ENCODE peak calls at places on chromosome 18, in four cellular contexts. Y is A549, D is SK-N-SH, R is HepG2. V is an unnamed sample.

GRCh38 chr18:366466-367053 is 98.7 kb upstream of the THOC1 start:
- DNase-seq in R (no peak), D (no peak), Y (no peak), V (no peak)

GRCh38 chr18:8526316-8526715 is 82.9 kb upstream of the RAB12 start:
- DNase-seq in Y (no peak), D (no peak), R (no peak), V (no peak)

GRCh38 chr18:72811047-72811446 is 56.7 kb downstream of the NETO1 start:
- DNase-seq in D (no peak), Y (no peak), R (no peak), V (no peak)

GRCh38 chr18:76252880-76253279 is 242.2 kb downstream of the ZNF516 start:
- DNase-seq in Y (peak), D (no peak), R (no peak), V (no peak)

GRCh38 chr18:28005164-28005563 is 171.8 kb downstream of the CDH2 start:
- DNase-seq in R (no peak), D (no peak), Y (no peak), V (no peak)

GRCh38 chr18:70826571-70826970 is 537.7 kb downstream of the SOCS6 start:
- DNase-seq in D (no peak), R (no peak), Y (no peak), V (no peak)

GRCh38 chr18:22180722-22181121 is 11.3 kb downstream of the GATA6 start:
- DNase-seq in R (no peak), Y (no peak), D (no peak), V (no peak)

GRCh38 chr18:63897072-63897471 is 9.6 kb downstream of the SERPINB2 start:
- DNase-seq in D (no peak), Y (no peak), R (no peak), V (no peak)

GRCh38 chr18:2971741-2972552 is 41.0 kb downstream of the LPIN2 start:
- DNase-seq in R (no peak), D (no peak), Y (no peak), V (peak)

GRCh38 chr18:34802938-34803337 is 92.8 kb downstream of the DTNA start:
- DNase-seq in D (no peak), R (no peak), Y (no peak), V (no peak)

GRCh38 chr18:3481696-3482210 is 31.8 kb downstream of the TGIF1 start:
- DNase-seq in R (peak), D (peak), Y (no peak), V (no peak)

GRCh38 chr18:24231773-24232735 is 93.2 kb downstream of the CABYR start:
- DNase-seq in D (no peak), R (no peak), Y (peak), V (no peak)

GRCh38 chr18:44514766-44515165 is 165.9 kb upstream of the SETBP1 start:
- DNase-seq in Y (no peak), D (no peak), R (no peak), V (no peak)

GRCh38 chr18:58394607-58395425 is 234.1 kb downstream of the ALPK2 start:
- DNase-seq in D (no peak), Y (no peak), R (no peak), V (no peak)

GRCh38 chr18:26763745-26764144 is 101.8 kb downstream of the AQP4 start:
- DNase-seq in D (no peak), Y (no peak), R (no peak), V (no peak)

GRCh38 chr18:69484699-69485396 is 84.2 kb downstream of the DOK6 start:
- DNase-seq in Y (peak), D (no peak), R (peak), V (no peak)

GRCh38 chr18:60066576-60066975 is 166.8 kb downstream of the PMAIP1 start:
- DNase-seq in D (no peak), R (no peak), Y (no peak), V (no peak)

GRCh38 chr18:69786427-69786826 is 161.2 kb downstream of the CD226 start:
- DNase-seq in Y (no peak), D (no peak), R (no peak), V (no peak)

GRCh38 chr18:48228301-48228715 is 180.9 kb downstream of the ZBTB7C start:
- DNase-seq in R (no peak), Y (no peak), D (peak), V (no peak)
- TF ChIP-seq PBX3 in R (no peak), Y (no peak), D (no peak), V (no peak)

GRCh38 chr18:79405019-79405780 is 9.5 kb downstream of the NFATC1 start:
- DNase-seq in R (no peak), D (no peak), Y (no peak), V (no peak)
- TF ChIP-seq PBX3 in R (no peak), D (no peak), Y (no peak), V (no peak)

GRCh38 chr18:9658111-9658641 is 43.8 kb upstream of the PPP4R1 start:
- DNase-seq in R (no peak), D (no peak), Y (no peak), V (no peak)

GRCh38 chr18:9649164-9649540 is 34.8 kb upstream of the PPP4R1 start:
- DNase-seq in D (no peak), R (no peak), Y (no peak), V (no peak)

GRCh38 chr18:9647496-9648323 is 33.4 kb upstream of the PPP4R1 start:
- DNase-seq in R (peak), D (no peak), Y (peak), V (peak)

GRCh38 chr18:9648431-9649163 is 34.2 kb upstream of the PPP4R1 start:
- DNase-seq in Y (peak), D (no peak), R (no peak), V (peak)

GRCh38 chr18:9653390-9653789 is 39.0 kb upstream of the PPP4R1 start:
- DNase-seq in D (peak), Y (no peak), R (peak), V (no peak)
- TF ChIP-seq PBX3 in D (no peak), Y (no peak), R (no peak), V (no peak)

DNA sequence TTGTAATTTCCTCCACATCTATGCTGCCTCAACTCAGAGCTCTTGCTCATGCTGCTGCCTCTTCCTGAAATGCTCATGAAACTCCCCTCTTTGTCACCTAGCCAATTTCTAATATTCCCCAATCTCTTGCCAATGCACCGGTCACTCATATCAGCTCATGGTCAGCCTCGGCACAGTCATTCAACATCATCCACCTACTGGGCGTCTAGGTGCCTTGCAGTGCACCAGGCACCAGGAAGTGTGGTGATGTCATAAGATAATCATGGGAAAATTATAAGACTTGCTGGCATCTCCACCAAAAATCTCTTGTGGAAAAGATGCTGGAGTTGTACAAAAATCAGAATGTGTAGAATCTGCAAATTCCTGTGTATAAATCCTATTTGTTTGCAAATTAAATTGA is 52.6 kb upstream of the RAB27B start:
- DNase-seq in Y (peak), D (peak), R (no peak), V (no peak)
- TF ChIP-seq PBX3 in Y (no peak), D (no peak), R (no peak), V (no peak)

V was measured in GM12878.